ENCODE peak calls at places on chromosome 20, in six cellular contexts. One of them, this sample, is unnamed.

GRCh38 chr20:63525968-63526367 is 5.4 kb downstream of the PPDPF start:
- DNase-seq in WTC11: no peak
- DNase-seq in neural crest cell: no peak
- DNase-seq in right atrium auricular region: no peak
- DNase-seq in CD4-positive, alpha-beta T cell: no peak
- DNase-seq in HFFc6: no peak
- DNase-seq in this sample: no peak

GRCh38 chr20:4297141-4297826 is 281.9 kb upstream of the RNF24 start:
- DNase-seq in WTC11: no peak
- DNase-seq in neural crest cell: no peak
- DNase-seq in right atrium auricular region: no peak
- DNase-seq in CD4-positive, alpha-beta T cell: no peak
- DNase-seq in HFFc6: peak; percentile 82
- DNase-seq in this sample: no peak

GRCh38 chr20:10675456-10675848 is 1.7 kb upstream of the JAG1 start:
- DNase-seq in WTC11: no peak
- DNase-seq in neural crest cell: no peak
- DNase-seq in right atrium auricular region: no peak
- DNase-seq in CD4-positive, alpha-beta T cell: no peak
- DNase-seq in HFFc6: no peak
- DNase-seq in this sample: no peak

GRCh38 chr20:52192296-52193007 is 873 bp upstream of the ZFP64 start:
- DNase-seq in WTC11: no peak
- DNase-seq in neural crest cell: no peak
- DNase-seq in right atrium auricular region: no peak
- DNase-seq in CD4-positive, alpha-beta T cell: no peak
- DNase-seq in HFFc6: peak; percentile 6
- DNase-seq in this sample: peak; percentile 59

GRCh38 chr20:40604416-40604815 is 84.6 kb downstream of the MAFB start:
- DNase-seq in WTC11: no peak
- DNase-seq in neural crest cell: no peak
- DNase-seq in right atrium auricular region: no peak
- DNase-seq in CD4-positive, alpha-beta T cell: no peak
- DNase-seq in HFFc6: no peak
- DNase-seq in this sample: no peak

GRCh38 chr20:38985603-38986170 is 23.5 kb downstream of the DHX35 start:
- DNase-seq in WTC11: no peak
- DNase-seq in neural crest cell: no peak
- DNase-seq in right atrium auricular region: no peak
- DNase-seq in CD4-positive, alpha-beta T cell: no peak
- DNase-seq in HFFc6: peak; percentile 87
- DNase-seq in this sample: no peak

GRCh38 chr20:62312662-62312977 is 9.8 kb downstream of the ADRM1 start:
- DNase-seq in WTC11: no peak
- DNase-seq in neural crest cell: no peak
- DNase-seq in right atrium auricular region: no peak
- DNase-seq in CD4-positive, alpha-beta T cell: no peak
- DNase-seq in HFFc6: no peak
- DNase-seq in this sample: no peak

GRCh38 chr20:59938696-59939051 is 1.4 kb downstream of the PPP1R3D start:
- DNase-seq in WTC11: no peak
- DNase-seq in neural crest cell: no peak
- DNase-seq in right atrium auricular region: no peak
- DNase-seq in CD4-positive, alpha-beta T cell: no peak
- DNase-seq in HFFc6: peak; percentile 53
- DNase-seq in this sample: no peak

GRCh38 chr20:60101201-60101893 is 143.1 kb downstream of the CDH26 start:
- DNase-seq in WTC11: no peak
- DNase-seq in neural crest cell: no peak
- DNase-seq in right atrium auricular region: no peak
- DNase-seq in CD4-positive, alpha-beta T cell: no peak
- DNase-seq in HFFc6: no peak
- DNase-seq in this sample: no peak

GRCh38 chr20:16261733-16262277 is 311.4 kb downstream of the KIF16B start:
- DNase-seq in WTC11: no peak
- DNase-seq in neural crest cell: no peak
- DNase-seq in right atrium auricular region: no peak
- DNase-seq in CD4-positive, alpha-beta T cell: no peak
- DNase-seq in HFFc6: no peak
- DNase-seq in this sample: no peak

GRCh38 chr20:40019510-40019909 is 669.5 kb downstream of the MAFB start:
- DNase-seq in WTC11: no peak
- DNase-seq in neural crest cell: no peak
- DNase-seq in right atrium auricular region: no peak
- DNase-seq in CD4-positive, alpha-beta T cell: no peak
- DNase-seq in HFFc6: no peak
- DNase-seq in this sample: no peak

GRCh38 chr20:23752019-23752418 is 1.3 kb upstream of the CST1 start:
- DNase-seq in WTC11: no peak
- DNase-seq in neural crest cell: no peak
- DNase-seq in right atrium auricular region: no peak
- DNase-seq in CD4-positive, alpha-beta T cell: no peak
- DNase-seq in HFFc6: no peak
- DNase-seq in this sample: no peak

GRCh38 chr20:35976012-35976411 is 7.6 kb downstream of the CNBD2 start:
- DNase-seq in WTC11: no peak
- DNase-seq in neural crest cell: no peak
- DNase-seq in right atrium auricular region: no peak
- DNase-seq in CD4-positive, alpha-beta T cell: no peak
- DNase-seq in HFFc6: no peak
- DNase-seq in this sample: no peak

GRCh38 chr20:3000852-3001523 is 42.4 kb upstream of the GNRH2 start:
- DNase-seq in WTC11: no peak
- DNase-seq in neural crest cell: no peak
- DNase-seq in right atrium auricular region: no peak
- DNase-seq in CD4-positive, alpha-beta T cell: no peak
- DNase-seq in HFFc6: peak; percentile 66
- DNase-seq in this sample: no peak

GRCh38 chr20:48142258-48142657 is 357.0 kb upstream of the SULF2 start:
- DNase-seq in WTC11: no peak
- DNase-seq in neural crest cell: no peak
- DNase-seq in right atrium auricular region: no peak
- DNase-seq in CD4-positive, alpha-beta T cell: no peak
- DNase-seq in HFFc6: no peak
- DNase-seq in this sample: no peak

GRCh38 chr20:57688864-57689263 is 21.0 kb downstream of the PMEPA1 start:
- DNase-seq in WTC11: no peak
- DNase-seq in neural crest cell: no peak
- DNase-seq in right atrium auricular region: no peak
- DNase-seq in CD4-positive, alpha-beta T cell: no peak
- DNase-seq in HFFc6: no peak
- DNase-seq in this sample: no peak

GRCh38 chr20:36585410-36586125 is 12.2 kb downstream of the TGIF2 start:
- DNase-seq in WTC11: peak; percentile 63
- DNase-seq in neural crest cell: no peak
- DNase-seq in right atrium auricular region: no peak
- DNase-seq in CD4-positive, alpha-beta T cell: no peak
- DNase-seq in HFFc6: peak; percentile 83
- DNase-seq in this sample: peak; percentile 30

DNA sequence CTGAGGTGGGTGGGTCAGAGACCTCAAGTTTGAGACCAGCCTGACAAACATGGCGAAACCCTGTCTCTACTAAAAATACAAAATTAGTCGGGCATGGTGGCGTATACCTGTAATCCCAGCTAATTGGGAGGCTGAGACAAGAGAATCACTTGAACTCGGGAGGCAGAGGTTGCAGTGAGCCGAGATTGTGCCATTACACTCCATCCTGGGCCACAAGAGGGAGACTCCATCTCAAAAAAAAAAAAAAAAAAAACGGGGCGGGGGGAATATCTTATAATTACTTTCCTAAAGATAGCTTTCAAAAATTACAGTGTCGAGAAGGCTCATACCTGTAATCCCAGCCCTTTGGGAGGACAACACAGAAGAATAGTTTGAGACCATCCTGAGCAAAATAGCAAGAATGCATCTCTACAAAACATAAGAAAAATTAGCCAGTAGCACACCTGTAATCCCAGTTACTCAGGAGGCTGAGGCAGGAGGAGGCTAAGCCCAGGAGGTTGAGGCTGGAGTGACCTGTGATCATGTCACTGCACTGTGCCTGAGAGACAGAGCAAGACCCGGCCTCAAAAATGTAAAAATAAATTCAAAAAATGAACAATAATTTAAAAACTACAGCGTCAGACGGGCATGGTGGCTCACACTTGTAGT is 25.8 kb downstream of the CBFA2T2 start:
- DNase-seq in WTC11: no peak
- DNase-seq in neural crest cell: no peak
- DNase-seq in right atrium auricular region: no peak
- DNase-seq in CD4-positive, alpha-beta T cell: no peak
- DNase-seq in HFFc6: no peak
- DNase-seq in this sample: no peak
- TF ChIP-seq CTCF in WTC11: no peak
- TF ChIP-seq CTCF in neural crest cell: peak; percentile 52
- TF ChIP-seq CTCF in right atrium auricular region: no peak
- TF ChIP-seq CTCF in CD4-positive, alpha-beta T cell: peak; percentile 37
- TF ChIP-seq CTCF in HFFc6: peak; percentile 69
- TF ChIP-seq CTCF in this sample: peak; percentile 60

GRCh38 chr20:387520-387919 is 7.0 kb downstream of the TRIB3 start:
- DNase-seq in WTC11: no peak
- DNase-seq in neural crest cell: no peak
- DNase-seq in right atrium auricular region: no peak
- DNase-seq in CD4-positive, alpha-beta T cell: no peak
- DNase-seq in HFFc6: no peak
- DNase-seq in this sample: no peak

GRCh38 chr20:385448-385847 is 4.9 kb downstream of the TRIB3 start:
- DNase-seq in WTC11: no peak
- DNase-seq in neural crest cell: no peak
- DNase-seq in right atrium auricular region: no peak
- DNase-seq in CD4-positive, alpha-beta T cell: no peak
- DNase-seq in HFFc6: no peak
- DNase-seq in this sample: no peak

GRCh38 chr20:389220-389619 is 8.7 kb downstream of the TRIB3 start:
- DNase-seq in WTC11: no peak
- DNase-seq in neural crest cell: no peak
- DNase-seq in right atrium auricular region: no peak
- DNase-seq in CD4-positive, alpha-beta T cell: no peak
- DNase-seq in HFFc6: no peak
- DNase-seq in this sample: peak; percentile 12

GRCh38 chr20:391041-391711 is 10.6 kb downstream of the TRIB3 start:
- DNase-seq in WTC11: no peak
- DNase-seq in neural crest cell: no peak
- DNase-seq in right atrium auricular region: no peak
- DNase-seq in CD4-positive, alpha-beta T cell: no peak
- DNase-seq in HFFc6: no peak
- DNase-seq in this sample: no peak

GRCh38 chr20:388034-388994 is 7.8 kb downstream of the TRIB3 start:
- DNase-seq in WTC11: no peak
- DNase-seq in neural crest cell: no peak
- DNase-seq in right atrium auricular region: no peak
- DNase-seq in CD4-positive, alpha-beta T cell: no peak
- DNase-seq in HFFc6: no peak
- DNase-seq in this sample: no peak
- TF ChIP-seq CTCF in WTC11: no peak
- TF ChIP-seq CTCF in neural crest cell: no peak
- TF ChIP-seq CTCF in right atrium auricular region: no peak
- TF ChIP-seq CTCF in CD4-positive, alpha-beta T cell: no peak
- TF ChIP-seq CTCF in HFFc6: no peak
- TF ChIP-seq CTCF in this sample: no peak

GRCh38 chr20:21698494-21699215 is 6.8 kb upstream of the PAX1 start:
- DNase-seq in WTC11: no peak
- DNase-seq in neural crest cell: no peak
- DNase-seq in right atrium auricular region: no peak
- DNase-seq in CD4-positive, alpha-beta T cell: no peak
- DNase-seq in HFFc6: no peak
- DNase-seq in this sample: no peak

GRCh38 chr20:21699216-21699508 is 6.3 kb upstream of the PAX1 start:
- DNase-seq in WTC11: no peak
- DNase-seq in neural crest cell: no peak
- DNase-seq in right atrium auricular region: no peak
- DNase-seq in CD4-positive, alpha-beta T cell: no peak
- DNase-seq in HFFc6: no peak
- DNase-seq in this sample: no peak

GRCh38 chr20:21693322-21693721 is 12.1 kb upstream of the PAX1 start:
- DNase-seq in WTC11: peak; percentile 71
- DNase-seq in neural crest cell: no peak
- DNase-seq in right atrium auricular region: no peak
- DNase-seq in CD4-positive, alpha-beta T cell: no peak
- DNase-seq in HFFc6: no peak
- DNase-seq in this sample: no peak
- TF ChIP-seq CTCF in WTC11: peak; percentile 65
- TF ChIP-seq CTCF in neural crest cell: peak; percentile 58
- TF ChIP-seq CTCF in right atrium auricular region: no peak
- TF ChIP-seq CTCF in CD4-positive, alpha-beta T cell: no peak
- TF ChIP-seq CTCF in HFFc6: peak; percentile 7
- TF ChIP-seq CTCF in this sample: peak; percentile 42

DNA sequence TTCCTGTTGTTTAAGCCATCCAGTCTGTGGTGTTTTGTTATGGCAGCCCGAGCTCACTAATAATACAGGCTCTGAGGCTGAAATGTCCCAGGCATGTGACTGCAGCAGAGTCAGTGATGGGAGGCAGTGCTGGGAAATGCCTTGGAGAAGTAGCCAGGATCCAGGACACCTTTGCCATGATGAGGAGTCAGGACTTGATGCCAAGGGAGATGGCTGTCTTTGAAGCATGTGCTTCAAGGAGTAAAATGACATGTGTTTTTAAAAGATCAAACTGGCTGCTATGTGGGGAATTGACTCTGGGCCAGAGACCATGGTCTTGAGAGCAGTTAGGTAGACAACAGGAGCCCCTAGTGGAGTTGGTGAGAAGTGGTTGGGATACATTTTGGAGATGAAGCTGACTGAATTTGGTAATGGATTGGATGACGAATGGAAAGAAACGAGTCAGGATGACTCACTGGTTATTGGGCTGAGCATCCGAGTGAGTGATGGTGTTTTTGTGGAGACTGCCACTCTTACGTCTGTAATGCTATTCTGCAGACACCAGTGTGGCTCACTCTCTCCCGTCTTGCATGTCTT is 322.2 kb downstream of the PLCB1 start:
- DNase-seq in WTC11: no peak
- DNase-seq in neural crest cell: no peak
- DNase-seq in right atrium auricular region: no peak
- DNase-seq in CD4-positive, alpha-beta T cell: no peak
- DNase-seq in HFFc6: peak; percentile 96
- DNase-seq in this sample: peak; percentile 78
- TF ChIP-seq CTCF in WTC11: peak; percentile 27
- TF ChIP-seq CTCF in neural crest cell: peak; percentile 29
- TF ChIP-seq CTCF in right atrium auricular region: peak; percentile 52
- TF ChIP-seq CTCF in CD4-positive, alpha-beta T cell: no peak
- TF ChIP-seq CTCF in HFFc6: peak; percentile 85
- TF ChIP-seq CTCF in this sample: peak; percentile 93

GRCh38 chr20:50294164-50295088 is 103.8 kb downstream of the CEBPB start:
- DNase-seq in WTC11: no peak
- DNase-seq in neural crest cell: no peak
- DNase-seq in right atrium auricular region: no peak
- DNase-seq in CD4-positive, alpha-beta T cell: no peak
- DNase-seq in HFFc6: no peak
- DNase-seq in this sample: no peak
- TF ChIP-seq CTCF in WTC11: no peak
- TF ChIP-seq CTCF in neural crest cell: no peak
- TF ChIP-seq CTCF in right atrium auricular region: no peak
- TF ChIP-seq CTCF in CD4-positive, alpha-beta T cell: no peak
- TF ChIP-seq CTCF in HFFc6: no peak
- TF ChIP-seq CTCF in this sample: no peak